ENCODE peak calls at places on chromosome 4, in eight cellular contexts. E is activated CD8-positive, alpha-beta T cell treated with anti-CD3 and anti-CD28 coated beads, Interleukin-2, amount 10 ng/mL, durations not matched to agents 7 days and 5 days; Q is AG04450; M is NCI-H774; W is AG08396; G is hippocampal formation; Z is uterus; D is EH. V is an unnamed sample.

GRCh38 chr4:167868163-167868562 is 224.2 kb upstream of the ANXA10 start:
- DNase-seq in E (no peak), Q (no peak), M (no peak), W (no peak), G (no peak), Z (no peak), D (no peak), V (no peak)

GRCh38 chr4:94634266-94634665 is 123.5 kb upstream of the BMPR1B start:
- DNase-seq in E (no peak), Q (no peak), M (no peak), W (no peak), G (no peak), Z (no peak), D (peak; percentile 83), V (no peak)

GRCh38 chr4:40112393-40112792 is 55.7 kb downstream of the N4BP2 start:
- DNase-seq in E (no peak), Q (no peak), M (no peak), W (no peak), G (no peak), Z (no peak), D (no peak), V (no peak)

GRCh38 chr4:74610491-74610890 is 165.6 kb downstream of the AREG start:
- DNase-seq in E (no peak), Q (no peak), M (no peak), W (no peak), G (no peak), Z (no peak), D (no peak), V (no peak)

GRCh38 chr4:7933631-7934510 is 5.8 kb downstream of the AFAP1 start:
- DNase-seq in E (no peak), Q (no peak), M (no peak), W (no peak), G (no peak), Z (peak; percentile 1), D (peak; percentile 68), V (no peak)

GRCh38 chr4:123398803-123399637 is 2.4 kb downstream of the SPRY1 start:
- DNase-seq in E (peak; percentile 74), Q (no peak), M (no peak), W (peak; percentile 35), G (peak; percentile 61), Z (peak; percentile 59), D (peak; percentile 52), V (peak; percentile 30)

GRCh38 chr4:4780634-4781287 is 78.7 kb upstream of the MSX1 start:
- DNase-seq in E (no peak), Q (peak; percentile 27), M (no peak), W (peak; percentile 73), G (no peak), Z (no peak), D (peak; percentile 83), V (no peak)

GRCh38 chr4:78551420-78552351 is at the start of gene ANXA3:
- DNase-seq in E (peak; percentile 44), Q (no peak), M (peak; percentile 23), W (peak; percentile 47), G (no peak), Z (no peak), D (no peak), V (no peak)

GRCh38 chr4:40976343-40976742 is 226.6 kb downstream of the NSUN7 start:
- DNase-seq in E (peak; percentile 45), Q (peak; percentile 41), M (peak; percentile 47), W (peak; percentile 37), G (no peak), Z (no peak), D (peak; percentile 74), V (no peak)

GRCh38 chr4:110154586-110154985 is 43.8 kb downstream of the ELOVL6 start:
- DNase-seq in E (no peak), Q (no peak), M (no peak), W (no peak), G (no peak), Z (no peak), D (no peak), V (no peak)

GRCh38 chr4:152628128-152628527 is 51.7 kb downstream of the TMEM154 start:
- DNase-seq in E (no peak), Q (no peak), M (no peak), W (no peak), G (no peak), Z (no peak), D (no peak), V (no peak)

GRCh38 chr4:101198741-101199339 is 148.5 kb downstream of the PPP3CA start:
- DNase-seq in E (no peak), Q (no peak), M (peak; percentile 64), W (no peak), G (no peak), Z (no peak), D (no peak), V (no peak)

GRCh38 chr4:41334182-41334581 is 77.5 kb downstream of the UCHL1 start:
- DNase-seq in E (no peak), Q (no peak), M (peak; percentile 58), W (no peak), G (no peak), Z (no peak), D (no peak), V (no peak)

GRCh38 chr4:8587469-8588195 is 4.9 kb upstream of the CPZ start:
- DNase-seq in E (no peak), Q (no peak), M (no peak), W (no peak), G (no peak), Z (no peak), D (no peak), V (no peak)

GRCh38 chr4:102501635-102502382 is 650 bp downstream of the NFKB1 start:
- DNase-seq in E (peak; percentile 68), Q (no peak), M (peak; percentile 38), W (peak; percentile 84), G (peak; percentile 74), Z (peak; percentile 69), D (peak; percentile 92), V (peak; percentile 57)

GRCh38 chr4:89253306-89253705 is 54.3 kb downstream of the GPRIN3 start:
- DNase-seq in E (no peak), Q (no peak), M (no peak), W (no peak), G (no peak), Z (no peak), D (no peak), V (no peak)

GRCh38 chr4:110165382-110166285 is 32.8 kb downstream of the ELOVL6 start:
- DNase-seq in E (peak; percentile 85), Q (no peak), M (no peak), W (peak; percentile 16), G (no peak), Z (no peak), D (peak; percentile 85), V (peak; percentile 23)

GRCh38 chr4:104123021-104123420 is 371.7 kb downstream of the CXXC4 start:
- DNase-seq in E (no peak), Q (no peak), M (no peak), W (no peak), G (no peak), Z (no peak), D (no peak), V (no peak)

GRCh38 chr4:10808591-10808990 is 124.0 kb upstream of the CLNK start:
- DNase-seq in E (no peak), Q (peak; percentile 11), M (no peak), W (peak; percentile 6), G (peak; percentile 36), Z (peak; percentile 20), D (peak; percentile 12), V (no peak)

GRCh38 chr4:58734030-58734673 is 1624.0 kb upstream of the IGFBP7 start:
- DNase-seq in E (no peak), Q (no peak), M (no peak), W (no peak), G (no peak), Z (no peak), D (no peak), V (no peak)

GRCh38 chr4:7399433-7400234 is 35.1 kb downstream of the PSAPL1 start:
- DNase-seq in E (no peak), Q (no peak), M (no peak), W (no peak), G (no peak), Z (peak; percentile 6), D (no peak), V (no peak)

GRCh38 chr4:114361249-114361648 is 237.4 kb upstream of the UGT8 start:
- DNase-seq in E (no peak), Q (no peak), M (no peak), W (no peak), G (no peak), Z (no peak), D (peak; percentile 11), V (no peak)

V was measured in GDM1.